ENCODE peak calls at places on chromosomes 13 and 19, in eight cellular contexts. V is neural progenitor cell, S is left ventricle myocardium inferior, C is HFF-Myc, Q is fibroblast of the aortic adventitia, Z is neural crest cell, G is psoas muscle, E is fibroblast of lung. U is an unnamed sample.

GRCh38 chr13:113813749-113814434 is 50.0 kb downstream of the GAS6 start:
- DNase-seq in V (no peak), S (no peak), C (no peak), Q (peak; percentile 65), Z (no peak), G (no peak), E (peak; percentile 34), U (no peak)

GRCh38 chr19:49988433-49988832 is 27.5 kb upstream of the SIGLEC11 start:
- DNase-seq in V (no peak), S (no peak), C (no peak), Q (no peak), Z (no peak), G (no peak), E (peak; percentile 82), U (peak; percentile 25)

GRCh38 chr13:102291587-102292218 is 110.1 kb downstream of the FGF14 start:
- DNase-seq in V (no peak), S (no peak), C (no peak), Q (peak; percentile 36), Z (no peak), G (no peak), E (peak; percentile 38), U (peak; percentile 19)

GRCh38 chr13:40786568-40786996 is 2.8 kb upstream of the SLC25A15 start:
- DNase-seq in V (no peak), S (no peak), C (no peak), Q (no peak), Z (no peak), G (no peak), E (peak; percentile 41), U (peak; percentile 27)

GRCh38 chr13:37484056-37484455 is 114.5 kb downstream of the POSTN start:
- DNase-seq in V (no peak), S (no peak), C (no peak), Q (peak; percentile 62), Z (no peak), G (no peak), E (no peak), U (no peak)

GRCh38 chr19:47145639-47146486 is 15.2 kb downstream of the SAE1 start:
- DNase-seq in V (no peak), S (no peak), C (no peak), Q (no peak), Z (no peak), G (no peak), E (no peak), U (no peak)

GRCh38 chr13:74557870-74558269 is 423.7 kb upstream of the KLF12 start:
- DNase-seq in V (no peak), S (no peak), C (no peak), Q (no peak), Z (no peak), G (no peak), E (no peak), U (no peak)

GRCh38 chr19:1175020-1175419 is 952 bp upstream of the SBNO2 start:
- DNase-seq in V (no peak), S (no peak), C (no peak), Q (no peak), Z (no peak), G (no peak), E (no peak), U (no peak)

GRCh38 chr19:58386576-58387337 is at the start of gene RPS5:
- DNase-seq in V (peak; percentile 98), S (peak; percentile 93), C (peak; percentile 98), Q (peak; percentile 99), Z (peak; percentile 87), G (peak; percentile 98), E (peak; percentile 97), U (peak; percentile 98)

GRCh38 chr13:30340367-30341184 is 33.2 kb upstream of the KATNAL1 start:
- DNase-seq in V (no peak), S (peak; percentile 67), C (peak; percentile 26), Q (peak; percentile 95), Z (no peak), G (peak; percentile 86), E (peak; percentile 87), U (peak; percentile 80)

GRCh38 chr13:40539954-40540706 is 126.3 kb downstream of the FOXO1 start:
- DNase-seq in V (peak; percentile 21), S (no peak), C (peak; percentile 78), Q (peak; percentile 87), Z (no peak), G (no peak), E (peak; percentile 91), U (peak; percentile 89)

GRCh38 chr13:59531571-59532091 is 632.1 kb downstream of the DIAPH3 start:
- DNase-seq in V (peak; percentile 30), S (peak; percentile 85), C (peak; percentile 59), Q (peak; percentile 83), Z (no peak), G (peak; percentile 73), E (peak; percentile 87), U (peak; percentile 90)

GRCh38 chr13:102394158-102395053 is 7.4 kb downstream of the FGF14 start:
- DNase-seq in V (peak; percentile 98), S (peak; percentile 96), C (peak; percentile 54), Q (peak; percentile 78), Z (peak; percentile 99), G (peak; percentile 97), E (peak; percentile 78), U (peak; percentile 87)

GRCh38 chr13:87361216-87361615 is 310.0 kb upstream of the SLITRK5 start:
- DNase-seq in V (no peak), S (no peak), C (no peak), Q (no peak), Z (no peak), G (no peak), E (no peak), U (no peak)

GRCh38 chr13:114268344-114269280 is 12.8 kb upstream of the UPF3A start:
- DNase-seq in V (no peak), S (no peak), C (no peak), Q (no peak), Z (no peak), G (no peak), E (peak; percentile 69), U (peak; percentile 52)

GRCh38 chr13:40666905-40667621 is 622 bp upstream of the FOXO1 start:
- DNase-seq in V (peak; percentile 84), S (peak; percentile 36), C (no peak), Q (no peak), Z (peak; percentile 66), G (peak; percentile 75), E (no peak), U (no peak)

GRCh38 chr19:39001016-39001415 is 25.5 kb upstream of the FBXO17 start:
- DNase-seq in V (no peak), S (no peak), C (no peak), Q (no peak), Z (no peak), G (no peak), E (no peak), U (no peak)

GRCh38 chr13:39929583-39929982 is 274.1 kb downstream of the COG6 start:
- DNase-seq in V (no peak), S (no peak), C (no peak), Q (no peak), Z (no peak), G (no peak), E (no peak), U (no peak)

GRCh38 chr13:113511361-113511760 is 20.9 kb upstream of the DCUN1D2 start:
- DNase-seq in V (no peak), S (no peak), C (no peak), Q (no peak), Z (no peak), G (no peak), E (no peak), U (no peak)

GRCh38 chr19:53109527-53109926 is 6.3 kb upstream of the ZNF160 start:
- DNase-seq in V (no peak), S (no peak), C (no peak), Q (no peak), Z (no peak), G (no peak), E (no peak), U (no peak)

GRCh38 chr19:44308011-44308410 is 3.2 kb upstream of the ZNF235 start:
- DNase-seq in V (no peak), S (no peak), C (no peak), Q (peak; percentile 1), Z (no peak), G (no peak), E (peak; percentile 22), U (no peak)

GRCh38 chr13:73870970-73871935 is 263.0 kb downstream of the KLF12 start:
- DNase-seq in V (no peak), S (no peak), C (no peak), Q (peak; percentile 83), Z (no peak), G (no peak), E (peak; percentile 96), U (peak; percentile 95)

GRCh38 chr19:47421844-47422395 is 2.6 kb upstream of the MEIS3 start:
- DNase-seq in V (peak; percentile 84), S (no peak), C (no peak), Q (no peak), Z (peak; percentile 60), G (no peak), E (peak; percentile 49), U (no peak)

GRCh38 chr13:101121608-101122007 is 294.7 kb downstream of the NALCN start:
- DNase-seq in V (peak; percentile 24), S (no peak), C (no peak), Q (no peak), Z (no peak), G (no peak), E (no peak), U (no peak)
- TF ChIP-seq CTCF in V (peak; percentile 12), S (no peak), C (no peak), Q (no peak), Z (no peak), G (no peak), E (no peak), U (no peak)

DNA sequence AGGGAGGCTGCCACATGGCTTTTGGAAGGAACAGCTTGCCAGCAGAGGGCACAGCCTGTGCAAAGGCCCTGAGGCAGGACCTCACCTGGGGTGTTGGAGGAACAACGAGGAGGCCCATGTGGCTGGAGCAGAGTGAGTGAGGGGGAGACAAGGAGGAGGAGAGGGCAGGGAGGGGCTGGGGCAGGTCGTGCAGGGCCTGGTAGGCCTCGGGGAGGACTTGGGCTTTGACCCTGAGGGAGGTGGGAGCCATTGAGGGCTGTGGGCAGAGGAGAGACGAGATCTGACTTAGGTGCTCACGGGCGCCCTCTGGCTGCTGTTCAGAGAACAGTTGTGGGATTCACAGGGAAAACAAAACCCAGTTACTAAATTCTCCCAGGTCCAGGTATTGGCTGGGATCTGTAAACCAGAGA is 25.2 kb downstream of the ZNRF4 start:
- DNase-seq in V (peak; percentile 45), S (no peak), C (no peak), Q (no peak), Z (peak; percentile 59), G (no peak), E (no peak), U (no peak)
- TF ChIP-seq CTCF in V (peak; percentile 57), S (peak; percentile 53), C (peak; percentile 58), Q (peak; percentile 40), Z (peak; percentile 68), G (peak; percentile 24), E (peak; percentile 53), U (peak; percentile 57)

GRCh38 chr19:11234486-11235075 is 4.8 kb upstream of the ANGPTL8 start:
- DNase-seq in V (no peak), S (no peak), C (no peak), Q (no peak), Z (no peak), G (no peak), E (no peak), U (no peak)
- TF ChIP-seq CTCF in V (no peak), S (no peak), C (no peak), Q (no peak), Z (no peak), G (no peak), E (no peak), U (no peak)

GRCh38 chr19:51339313-51339686 is 2.6 kb downstream of the VSIG10L start:
- DNase-seq in V (peak; percentile 85), S (no peak), C (no peak), Q (no peak), Z (no peak), G (no peak), E (no peak), U (no peak)
- TF ChIP-seq CTCF in V (no peak), S (no peak), C (no peak), Q (peak; percentile 8), Z (no peak), G (no peak), E (peak; percentile 20), U (peak; percentile 15)